ENCODE peak calls at places on chromosomes 12 and 14, in five cellular contexts. E is psoas muscle, Y is body of pancreas, O is tibial nerve, B is GM23248. A is an unnamed sample.

GRCh38 chr12:94617101-94617500 is 33.3 kb downstream of the TMCC3 start:
- DNase-seq in Y (no peak), O (no peak), B (no peak), E (no peak), A (no peak)

GRCh38 chr12:25957898-25958253 is 606 bp upstream of the RASSF8 start:
- DNase-seq in E (peak; percentile 33), B (peak; percentile 94), O (peak; percentile 32), Y (no peak), A (no peak)

GRCh38 chr14:98926151-98926550 is 345.8 kb downstream of the BCL11B start:
- DNase-seq in E (no peak), Y (no peak), B (no peak), O (no peak), A (no peak)

GRCh38 chr12:12088147-12088546 is 17.4 kb downstream of the BCL2L14 start:
- DNase-seq in Y (no peak), E (no peak), O (no peak), B (no peak), A (no peak)

GRCh38 chr12:119444462-119445044 is 110.0 kb downstream of the CCDC60 start:
- DNase-seq in E (peak; percentile 21), O (no peak), B (peak; percentile 33), Y (peak; percentile 29), A (no peak)

GRCh38 chr12:103647267-103647666 is 60.2 kb downstream of the STAB2 start:
- DNase-seq in B (peak; percentile 88), Y (no peak), E (no peak), O (no peak), A (no peak)

GRCh38 chr12:46198913-46199312 is 69.9 kb downstream of the SLC38A1 start:
- DNase-seq in Y (no peak), B (no peak), E (no peak), O (no peak), A (no peak)

GRCh38 chr14:103023881-103024473 is 33.4 kb downstream of the CDC42BPB start:
- DNase-seq in O (no peak), B (peak; percentile 88), Y (no peak), E (no peak), A (no peak)

GRCh38 chr12:31780096-31780495 is 51.3 kb upstream of the AMN1 start:
- DNase-seq in O (no peak), B (no peak), E (no peak), Y (no peak), A (no peak)

GRCh38 chr12:93201990-93202389 is 175.7 kb upstream of the NUDT4 start:
- DNase-seq in O (no peak), Y (no peak), B (no peak), E (no peak), A (no peak)

GRCh38 chr12:125185740-125186470 is 120.7 kb downstream of the AACS start:
- DNase-seq in Y (peak; percentile 83), O (no peak), E (peak; percentile 65), B (peak; percentile 71), A (peak; percentile 89)

GRCh38 chr14:50091240-50091914 is 25.0 kb downstream of the VCPKMT start:
- DNase-seq in B (no peak), Y (no peak), E (no peak), O (no peak), A (no peak)

GRCh38 chr14:91227183-91227628 is 17.3 kb downstream of the GPR68 start:
- DNase-seq in E (no peak), B (no peak), O (no peak), Y (no peak), A (no peak)

GRCh38 chr14:102215522-102216250 is 76.0 kb downstream of the WDR20 start:
- DNase-seq in B (peak; percentile 15), Y (no peak), O (no peak), E (no peak), A (no peak)

GRCh38 chr14:50311337-50311973 is 574 bp downstream of the L2HGDH start:
- DNase-seq in E (no peak), B (no peak), Y (no peak), O (peak; percentile 19), A (no peak)

GRCh38 chr14:102930753-102931579 is 8.5 kb downstream of the AMN start:
- DNase-seq in Y (no peak), B (peak; percentile 41), E (no peak), O (no peak), A (no peak)

GRCh38 chr12:92961949-92962348 is 32.9 kb upstream of the EEA1 start:
- DNase-seq in B (no peak), O (no peak), E (no peak), Y (no peak), A (no peak)

GRCh38 chr14:93965287-93965821 is 11.0 kb downstream of the ASB2 start:
- DNase-seq in Y (no peak), O (no peak), B (peak; percentile 95), E (no peak), A (no peak)

GRCh38 chr14:77002335-77002734 is 26.2 kb downstream of the IRF2BPL start:
- DNase-seq in E (no peak), Y (no peak), O (no peak), B (no peak), A (no peak)

GRCh38 chr14:102046337-102047278 is 40.2 kb downstream of the HSP90AA1 start:
- DNase-seq in Y (peak; percentile 96), O (peak; percentile 69), B (peak; percentile 51), E (peak; percentile 88), A (peak; percentile 88)

GRCh38 chr14:63727231-63727735 is 582 bp downstream of the SGPP1 start:
- DNase-seq in B (peak; percentile 80), O (no peak), E (peak; percentile 52), Y (peak; percentile 60), A (peak; percentile 77)

GRCh38 chr12:29957835-29958234 is 174.1 kb upstream of the TMTC1 start:
- DNase-seq in O (no peak), Y (no peak), E (no peak), B (peak; percentile 23), A (no peak)

GRCh38 chr14:54529811-54530210 is 20.1 kb downstream of the CGRRF1 start:
- DNase-seq in O (no peak), Y (no peak), B (peak; percentile 73), E (no peak), A (no peak)

GRCh38 chr12:12881495-12881894 is 9.9 kb upstream of the GPRC5A start:
- DNase-seq in E (no peak), B (peak; percentile 84), O (no peak), Y (no peak), A (no peak)

GRCh38 chr14:64611358-64612020 is 61.7 kb downstream of the PPP1R36 start:
- DNase-seq in Y (no peak), B (peak; percentile 34), E (no peak), O (peak; percentile 7), A (no peak)

GRCh38 chr12:29463198-29463597 is 34.3 kb downstream of the OVCH1 start:
- DNase-seq in O (no peak), Y (no peak), E (no peak), B (no peak), A (no peak)

GRCh38 chr14:55129086-55129427 is at the start of gene LGALS3:
- DNase-seq in E (peak; percentile 83), B (peak; percentile 88), Y (peak; percentile 84), O (peak; percentile 61), A (peak; percentile 94)

GRCh38 chr12:116640320-116640719 is 81.1 kb downstream of the MAP1LC3B2 start:
- DNase-seq in E (no peak), B (no peak), O (no peak), Y (no peak), A (no peak)

GRCh38 chr14:96309907-96310330 is 53.2 kb downstream of the ATG2B start:
- DNase-seq in B (peak; percentile 6), Y (no peak), E (no peak), O (no peak), A (no peak)

GRCh38 chr12:129028824-129029223 is 175.5 kb downstream of the GLT1D1 start:
- DNase-seq in E (no peak), O (no peak), Y (no peak), B (no peak), A (no peak)

GRCh38 chr12:112258926-112259325 is 123.3 kb downstream of the HECTD4 start:
- DNase-seq in Y (no peak), B (no peak), E (no peak), O (no peak), A (no peak)
- H3K36me3 ChIP-seq in Y (peaks cover 20% of the 10 kb centered on the region), B (peaks cover 39% of the 10 kb centered on the region), E (no peaks in the 10 kb centered on the region), O (peaks cover 14% of the 10 kb centered on the region), A (peaks cover 76% of the 10 kb centered on the region)

DNA sequence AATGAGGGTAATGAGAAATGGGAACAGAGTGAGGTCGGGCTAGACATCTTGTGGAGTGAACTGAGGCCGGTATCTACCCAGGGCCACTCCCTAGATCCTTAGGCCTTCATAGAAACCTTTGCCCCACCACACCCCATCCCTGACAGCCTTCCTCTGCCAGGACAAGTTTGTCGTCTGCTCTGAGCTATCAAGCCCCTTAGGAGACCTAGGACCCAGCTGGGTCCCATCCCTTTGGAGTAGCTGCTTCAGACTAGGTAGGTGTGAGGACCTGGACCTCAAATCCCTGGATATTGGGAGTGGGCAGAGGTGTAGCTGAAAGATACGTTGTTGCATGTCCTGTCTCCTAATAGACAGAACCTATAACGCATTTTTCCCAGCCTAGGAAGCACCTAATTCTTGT is at the start of gene TMEM253:
- DNase-seq in O (no peak), Y (no peak), B (no peak), E (no peak), A (no peak)
- H3K27ac ChIP-seq in O (peak within 1 kb of the TSS; percentile 97), Y (peak within 1 kb of the TSS; percentile 79), B (no peak within 1 kb of the TSS), E (no peak within 1 kb of the TSS), A (no peak within 1 kb of the TSS)

DNA sequence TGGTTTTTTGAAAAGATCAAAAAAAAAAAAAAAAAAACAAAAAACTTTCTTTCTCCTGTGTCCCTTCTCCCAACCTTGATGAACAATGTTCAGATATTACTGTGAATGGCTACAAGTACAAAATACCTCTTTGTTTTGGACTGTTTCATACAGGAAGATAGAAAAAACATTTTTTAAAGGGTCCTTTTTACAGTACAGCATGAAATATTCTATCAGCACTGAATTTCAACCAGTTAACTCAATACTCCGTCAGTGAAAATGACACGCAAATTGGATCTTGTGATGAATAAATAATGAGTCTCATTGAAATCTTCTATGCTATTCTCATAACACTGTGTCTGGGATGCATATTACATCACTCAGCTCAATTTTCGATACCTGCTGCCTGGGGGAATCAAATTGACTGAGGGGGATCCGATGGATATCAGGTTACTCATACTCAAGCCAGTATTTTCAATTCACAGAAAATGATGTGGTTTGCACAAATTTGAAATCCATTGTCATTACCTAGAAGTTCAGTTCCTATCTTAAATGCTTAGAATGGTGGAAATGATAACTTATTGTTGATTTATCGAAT is 179.6 kb downstream of the TMTC2 start:
- DNase-seq in E (no peak), Y (no peak), B (no peak), O (no peak), A (no peak)
- H3K4me3 ChIP-seq in E (no peak overlapping the region), Y (no peak overlapping the region), B (no peak overlapping the region), O (no peak overlapping the region), A (no peak overlapping the region)

GRCh38 chr14:52778702-52779101 is 12.7 kb downstream of the GNPNAT1 start:
- DNase-seq in O (no peak), E (no peak), B (no peak), Y (no peak), A (no peak)
- H3K36me3 ChIP-seq in O (no peaks in the 10 kb centered on the region), E (no peaks in the 10 kb centered on the region), B (peaks cover 57% of the 10 kb centered on the region), Y (peaks cover 10% of the 10 kb centered on the region), A (peaks cover 71% of the 10 kb centered on the region)

GRCh38 chr12:109863961-109864712 is 16.2 kb downstream of the GLTP start:
- DNase-seq in E (no peak), O (no peak), B (peak; percentile 35), Y (peak; percentile 87), A (no peak)
- H3K27ac ChIP-seq in E (no peak overlapping the region), O (peak overlapping the region; percentile 86), B (no peak overlapping the region), Y (peak overlapping the region; percentile 86), A (peak overlapping the region; percentile 78)